ENCODE peak calls at places on chromosomes 16 and 17, in four cellular contexts. One of them, this sample, is unnamed.

GRCh38 chr17:34581446-34582184 is 2.2 kb downstream of the TMEM132E start:
- DNase-seq in HepG2: no peak
- DNase-seq in GM12891: no peak
- DNase-seq in GM12878: no peak
- DNase-seq in this sample: no peak

GRCh38 chr17:64781394-64781793 is 119.3 kb upstream of the SMURF2 start:
- DNase-seq in HepG2: no peak
- DNase-seq in GM12891: peak
- DNase-seq in GM12878: no peak
- DNase-seq in this sample: no peak

GRCh38 chr17:81487487-81488275 is 24.9 kb downstream of the ACTG1 start:
- DNase-seq in GM12891: peak
- DNase-seq in HepG2: peak
- DNase-seq in GM12878: no peak
- DNase-seq in this sample: peak

GRCh38 chr16:52543654-52544053 is 3.3 kb downstream of the TOX3 start:
- DNase-seq in GM12891: no peak
- DNase-seq in HepG2: no peak
- DNase-seq in GM12878: no peak
- DNase-seq in this sample: no peak

GRCh38 chr17:34357398-34357797 is 1.1 kb downstream of the CCL13 start:
- DNase-seq in HepG2: no peak
- DNase-seq in GM12878: no peak
- DNase-seq in GM12891: no peak
- DNase-seq in this sample: no peak

GRCh38 chr16:79997257-79997656 is 396.7 kb upstream of the MAF start:
- DNase-seq in GM12891: no peak
- DNase-seq in HepG2: peak
- DNase-seq in GM12878: no peak
- DNase-seq in this sample: no peak

GRCh38 chr16:53052519-53053501 is at the start of gene CHD9NB:
- DNase-seq in GM12878: no peak
- DNase-seq in HepG2: peak
- DNase-seq in GM12891: no peak
- DNase-seq in this sample: no peak

GRCh38 chr17:45248132-45248936 is 13.6 kb downstream of the SPATA32 start:
- DNase-seq in GM12891: peak
- DNase-seq in GM12878: no peak
- DNase-seq in HepG2: no peak
- DNase-seq in this sample: peak

GRCh38 chr17:76384222-76384986 is at the start of gene SPHK1:
- DNase-seq in GM12878: no peak
- DNase-seq in HepG2: peak
- DNase-seq in GM12891: peak
- DNase-seq in this sample: peak

GRCh38 chr16:84782841-84783240 is 36.9 kb upstream of the CRISPLD2 start:
- DNase-seq in GM12878: no peak
- DNase-seq in GM12891: no peak
- DNase-seq in HepG2: no peak
- DNase-seq in this sample: no peak

GRCh38 chr16:66515543-66516171 is 34.3 kb downstream of the TK2 start:
- DNase-seq in GM12891: no peak
- DNase-seq in GM12878: no peak
- DNase-seq in HepG2: no peak
- DNase-seq in this sample: no peak

GRCh38 chr16:90043526-90043925 is 24.3 kb upstream of the DBNDD1 start:
- DNase-seq in GM12878: no peak
- DNase-seq in HepG2: no peak
- DNase-seq in GM12891: no peak
- DNase-seq in this sample: no peak

GRCh38 chr17:68291836-68292688 is 767 bp downstream of the ARSG start:
- DNase-seq in GM12891: peak
- DNase-seq in GM12878: peak
- DNase-seq in HepG2: peak
- DNase-seq in this sample: peak

GRCh38 chr16:2751577-2752034 is 832 bp upstream of the SRRM2 start:
- DNase-seq in GM12891: peak
- DNase-seq in HepG2: peak
- DNase-seq in GM12878: no peak
- DNase-seq in this sample: peak

GRCh38 chr17:7133424-7133823 is 18.8 kb upstream of the ASGR2 start:
- DNase-seq in GM12891: no peak
- DNase-seq in HepG2: peak
- DNase-seq in GM12878: peak
- DNase-seq in this sample: no peak

GRCh38 chr17:74431568-74432483 is at the start of gene GPRC5C:
- DNase-seq in GM12891: peak
- DNase-seq in GM12878: no peak
- DNase-seq in HepG2: peak
- DNase-seq in this sample: no peak

GRCh38 chr17:38440614-38441397 is 12.5 kb downstream of the ARHGAP23 start:
- DNase-seq in GM12891: no peak
- DNase-seq in HepG2: no peak
- DNase-seq in GM12878: no peak
- DNase-seq in this sample: no peak

GRCh38 chr17:28811594-28812135 is 30.9 kb downstream of the FAM222B start:
- DNase-seq in GM12891: no peak
- DNase-seq in HepG2: peak
- DNase-seq in GM12878: no peak
- DNase-seq in this sample: no peak

GRCh38 chr16:48385272-48385953 is at the start of gene SIAH1:
- DNase-seq in GM12878: no peak
- DNase-seq in GM12891: peak
- DNase-seq in HepG2: peak
- DNase-seq in this sample: peak

GRCh38 chr16:3849751-3850543 is 30.6 kb downstream of the CREBBP start:
- DNase-seq in HepG2: no peak
- DNase-seq in GM12891: no peak
- DNase-seq in GM12878: no peak
- DNase-seq in this sample: no peak

GRCh38 chr16:86346034-86346433 is 164.3 kb upstream of the FOXF1 start:
- DNase-seq in HepG2: no peak
- DNase-seq in GM12891: no peak
- DNase-seq in GM12878: no peak
- DNase-seq in this sample: no peak

GRCh38 chr17:2521257-2521656 is 9.6 kb upstream of the METTL16 start:
- DNase-seq in GM12878: no peak
- DNase-seq in GM12891: no peak
- DNase-seq in HepG2: no peak
- DNase-seq in this sample: no peak

GRCh38 chr17:4950075-4950756 is 703 bp upstream of the ENO3 start:
- DNase-seq in GM12891: no peak
- DNase-seq in GM12878: no peak
- DNase-seq in HepG2: peak
- DNase-seq in this sample: no peak

GRCh38 chr16:89924298-89924924 is 1.3 kb downstream of the TUBB3 start:
- DNase-seq in GM12878: no peak
- DNase-seq in HepG2: peak
- DNase-seq in GM12891: no peak
- DNase-seq in this sample: no peak

GRCh38 chr16:83995756-83996155 is 27.7 kb downstream of the NECAB2 start:
- DNase-seq in GM12891: no peak
- DNase-seq in HepG2: no peak
- DNase-seq in GM12878: no peak
- DNase-seq in this sample: no peak

GRCh38 chr17:8118769-8119574 is 658 bp upstream of the ALOXE3 start:
- DNase-seq in GM12891: peak
- DNase-seq in HepG2: peak
- DNase-seq in GM12878: peak
- DNase-seq in this sample: peak

GRCh38 chr16:58501242-58502131 is 1.5 kb downstream of the NDRG4 start:
- DNase-seq in HepG2: peak
- DNase-seq in GM12891: no peak
- DNase-seq in GM12878: no peak
- DNase-seq in this sample: no peak

DNA sequence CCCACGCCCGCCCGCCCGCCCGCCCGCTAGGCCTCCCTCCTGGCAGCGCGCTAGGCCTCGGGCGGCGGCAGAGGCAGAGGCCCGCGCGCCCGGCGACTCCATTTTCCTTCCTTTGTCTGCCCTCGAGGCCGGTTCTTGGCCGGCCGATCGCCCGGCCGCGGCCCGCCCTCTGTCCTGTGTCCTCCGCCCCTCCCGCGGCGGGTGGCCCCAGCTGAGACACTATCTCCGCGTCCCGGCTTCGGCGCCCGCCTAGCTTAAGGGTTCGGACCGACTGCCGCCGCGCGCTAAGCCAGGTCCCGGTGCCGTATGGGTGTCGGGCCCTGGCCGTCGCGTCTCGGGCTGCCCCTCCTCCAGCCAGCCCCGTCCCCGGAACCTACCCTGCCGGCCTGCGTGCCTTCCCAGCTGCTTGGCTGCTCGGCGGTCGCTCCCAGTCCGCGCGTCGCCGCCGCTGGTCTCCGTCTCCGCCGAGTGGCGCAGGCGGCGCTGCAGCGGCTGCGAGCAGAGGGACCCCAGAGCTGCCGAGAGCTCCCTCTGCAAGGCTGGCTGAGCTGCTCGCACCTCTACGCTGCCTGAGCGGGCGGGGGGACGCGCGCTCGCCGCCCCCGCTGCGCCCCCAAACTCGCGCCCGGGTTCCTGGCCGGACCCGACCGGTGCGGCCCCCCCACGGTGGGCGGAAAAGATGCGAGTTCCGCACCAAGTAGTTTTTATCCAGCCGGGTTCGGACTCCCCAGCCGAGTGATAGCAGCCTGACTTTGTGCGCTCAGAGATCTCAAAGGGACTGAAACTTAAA is 787 bp downstream of the CTCF start:
- DNase-seq in GM12891: no peak
- DNase-seq in GM12878: no peak
- DNase-seq in HepG2: peak
- DNase-seq in this sample: no peak
- TF ChIP-seq TAF1 in GM12891: peak
- TF ChIP-seq TAF1 in GM12878: peak
- TF ChIP-seq TAF1 in HepG2: peak
- TF ChIP-seq TAF1 in this sample: no peak

DNA sequence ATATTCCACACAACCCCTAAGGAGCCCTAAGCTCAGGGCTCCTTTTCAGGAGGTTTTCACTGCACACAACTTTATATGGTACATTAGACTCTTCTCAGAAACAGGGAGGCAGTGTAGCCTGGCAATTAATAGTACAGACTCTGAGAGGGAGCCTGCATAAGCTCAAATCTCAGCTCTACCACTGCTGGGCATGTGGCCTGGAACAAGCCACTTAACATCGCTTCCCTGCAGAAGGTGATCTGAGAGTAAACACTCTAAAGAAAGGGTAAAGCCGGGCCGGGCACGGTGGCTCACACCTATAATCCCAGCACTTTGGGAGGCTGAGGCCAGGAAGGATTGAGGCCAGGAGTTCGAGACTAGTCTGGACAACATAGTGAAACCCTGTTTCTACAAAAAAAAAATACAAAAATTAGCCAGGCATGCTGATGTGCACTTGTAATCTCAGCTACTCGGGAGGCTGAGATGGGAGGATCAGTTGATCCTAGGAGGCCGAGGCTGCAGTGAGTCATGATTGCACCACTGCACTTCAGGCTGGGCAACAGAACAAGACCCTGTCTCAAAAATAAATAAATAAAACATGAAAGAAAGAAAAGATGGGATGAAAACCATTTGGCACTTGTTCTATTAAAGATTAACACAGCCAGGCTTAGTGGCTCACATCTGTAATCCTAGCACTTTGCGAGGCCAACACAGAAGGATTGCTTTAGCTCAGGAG is 70.7 kb upstream of the DNAJA2 start:
- DNase-seq in HepG2: no peak
- DNase-seq in GM12878: no peak
- DNase-seq in GM12891: no peak
- DNase-seq in this sample: no peak
- TF ChIP-seq TAF1 in HepG2: no peak
- TF ChIP-seq TAF1 in GM12878: no peak
- TF ChIP-seq TAF1 in GM12891: no peak
- TF ChIP-seq TAF1 in this sample: no peak

DNA sequence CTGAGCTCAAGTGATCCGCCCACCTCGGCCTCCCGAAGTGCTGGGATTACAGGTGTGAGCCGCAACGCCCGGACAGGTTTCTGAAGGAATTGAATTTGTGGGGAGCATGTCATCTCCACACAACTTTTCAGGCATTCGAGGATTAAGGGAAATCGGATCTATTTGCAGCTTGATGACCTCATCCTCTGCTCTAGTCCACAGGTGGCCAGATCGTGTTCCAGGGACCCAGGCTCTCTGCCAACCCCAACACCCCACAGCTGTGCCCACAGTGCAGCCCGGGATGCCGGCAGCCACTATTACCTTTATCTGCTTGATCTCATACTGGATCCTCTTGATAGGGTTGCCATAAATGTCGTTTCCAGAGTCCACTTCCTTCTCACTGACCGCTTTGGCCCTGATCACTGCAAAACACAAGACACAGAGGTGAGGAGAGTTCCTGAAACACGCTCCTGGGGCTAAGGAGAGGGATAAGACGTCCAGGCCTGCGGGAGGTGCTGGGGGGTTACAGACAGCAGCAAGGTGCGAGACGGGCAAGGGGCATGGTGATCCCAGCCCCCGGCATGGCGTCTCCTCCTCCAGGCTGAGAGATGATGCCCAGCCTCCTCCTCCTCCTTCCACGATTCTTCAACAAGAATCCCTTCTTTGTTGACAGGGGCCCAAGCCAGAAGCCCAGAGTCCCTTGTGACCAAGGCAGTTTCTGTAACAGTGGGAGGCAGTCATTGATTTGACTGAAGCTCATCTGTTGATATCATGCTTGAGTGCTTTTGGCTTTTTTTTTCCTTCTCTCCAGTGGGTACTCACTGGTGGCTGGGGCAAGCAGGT is 29.3 kb downstream of the CEP295NL start:
- DNase-seq in GM12878: no peak
- DNase-seq in GM12891: no peak
- DNase-seq in HepG2: no peak
- DNase-seq in this sample: no peak
- TF ChIP-seq TAF1 in GM12878: no peak
- TF ChIP-seq TAF1 in GM12891: no peak
- TF ChIP-seq TAF1 in HepG2: no peak
- TF ChIP-seq TAF1 in this sample: no peak

DNA sequence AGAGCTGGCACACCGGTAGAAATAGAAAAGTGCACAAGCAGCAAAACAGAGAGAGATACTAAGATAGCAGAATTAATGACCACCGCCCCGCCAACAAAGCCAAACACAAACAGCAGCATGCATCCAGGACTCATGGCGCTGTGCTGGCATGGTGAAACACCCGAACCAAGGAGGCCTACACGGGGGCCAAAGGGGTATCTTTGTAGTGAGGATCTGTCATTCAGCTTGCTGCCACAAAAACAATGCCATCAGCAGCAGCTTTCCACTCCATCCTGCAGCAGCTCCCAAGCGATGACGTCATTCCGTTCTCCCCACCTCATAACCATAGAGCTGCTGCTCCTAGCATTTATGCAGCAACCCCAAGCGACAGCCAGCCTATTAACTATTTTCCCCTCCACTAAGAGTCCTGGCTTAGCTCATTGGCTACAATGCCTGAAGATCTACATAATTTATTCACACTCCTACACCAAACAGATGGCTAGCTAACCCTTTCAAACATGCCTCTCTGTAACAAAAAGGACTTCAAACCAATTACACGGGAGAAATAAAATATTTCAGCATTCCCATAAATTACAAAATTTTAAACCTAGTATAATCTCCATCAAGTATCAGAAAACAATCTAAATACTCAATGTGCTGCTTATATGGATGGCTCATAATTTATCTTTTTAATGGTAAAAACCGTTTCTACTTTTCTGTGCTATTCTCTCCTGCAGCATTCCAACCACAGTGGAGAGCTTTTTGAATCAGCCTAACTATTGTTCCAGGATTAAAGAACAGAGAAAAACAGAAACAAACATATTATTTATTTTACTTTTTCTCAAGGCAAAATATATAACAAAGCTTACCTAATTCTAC is 73.9 kb downstream of the SPAG9 start:
- DNase-seq in HepG2: peak
- DNase-seq in GM12891: no peak
- DNase-seq in GM12878: no peak
- DNase-seq in this sample: no peak
- TF ChIP-seq TAF1 in HepG2: no peak
- TF ChIP-seq TAF1 in GM12891: no peak
- TF ChIP-seq TAF1 in GM12878: no peak
- TF ChIP-seq TAF1 in this sample: no peak

This sample was measured in GM12892.